ENCODE peak calls at places on chromosomes 4 and X, in five cellular contexts. One of them, this sample, is unnamed.

GRCh38 chr4:146975535-146975934 is 29.9 kb upstream of the TTC29 start:
- DNase-seq in GM10248: no peak
- DNase-seq in activated gamma-delta T cell: no peak
- DNase-seq in lower lobe of right lung: no peak
- DNase-seq in LoVo: no peak
- DNase-seq in this sample: no peak

GRCh38 chrX:1597345-1598020 is 6.1 kb downstream of the AKAP17A start:
- DNase-seq in GM10248: no peak
- DNase-seq in lower lobe of right lung: peak
- DNase-seq in activated gamma-delta T cell: no peak
- DNase-seq in LoVo: no peak
- DNase-seq in this sample: no peak

GRCh38 chrX:105658136-105658535 is 164.2 kb upstream of the NRK start:
- DNase-seq in activated gamma-delta T cell: no peak
- DNase-seq in GM10248: no peak
- DNase-seq in LoVo: no peak
- DNase-seq in lower lobe of right lung: no peak
- DNase-seq in this sample: no peak

GRCh38 chr4:9904976-9905587 is 116.2 kb downstream of the SLC2A9 start:
- DNase-seq in lower lobe of right lung: no peak
- DNase-seq in activated gamma-delta T cell: no peak
- DNase-seq in GM10248: no peak
- DNase-seq in LoVo: no peak
- DNase-seq in this sample: no peak

GRCh38 chr4:59537231-59537886 is 1662.8 kb upstream of the ADGRL3 start:
- DNase-seq in lower lobe of right lung: no peak
- DNase-seq in GM10248: no peak
- DNase-seq in activated gamma-delta T cell: no peak
- DNase-seq in LoVo: no peak
- DNase-seq in this sample: no peak

GRCh38 chrX:134670241-134670811 is 12.1 kb upstream of the PLAC1 start:
- DNase-seq in lower lobe of right lung: peak
- DNase-seq in LoVo: no peak
- DNase-seq in GM10248: no peak
- DNase-seq in activated gamma-delta T cell: no peak
- DNase-seq in this sample: peak

GRCh38 chr4:103097112-103097511 is 2.5 kb downstream of the BDH2 start:
- DNase-seq in activated gamma-delta T cell: no peak
- DNase-seq in GM10248: no peak
- DNase-seq in lower lobe of right lung: no peak
- DNase-seq in LoVo: no peak
- DNase-seq in this sample: no peak

GRCh38 chr4:7879127-7879526 is 60.5 kb downstream of the AFAP1 start:
- DNase-seq in GM10248: no peak
- DNase-seq in LoVo: no peak
- DNase-seq in activated gamma-delta T cell: no peak
- DNase-seq in lower lobe of right lung: no peak
- DNase-seq in this sample: no peak

GRCh38 chrX:107678957-107679740 is 50.8 kb downstream of the PRPS1 start:
- DNase-seq in activated gamma-delta T cell: no peak
- DNase-seq in GM10248: no peak
- DNase-seq in LoVo: no peak
- DNase-seq in lower lobe of right lung: peak
- DNase-seq in this sample: peak

GRCh38 chr4:3769642-3770184 is 3.5 kb downstream of the ADRA2C start:
- DNase-seq in GM10248: no peak
- DNase-seq in activated gamma-delta T cell: no peak
- DNase-seq in lower lobe of right lung: no peak
- DNase-seq in LoVo: no peak
- DNase-seq in this sample: no peak

GRCh38 chr4:3073158-3074077 is 920 bp downstream of the HTT-AS start:
- DNase-seq in activated gamma-delta T cell: peak
- DNase-seq in GM10248: no peak
- DNase-seq in LoVo: no peak
- DNase-seq in lower lobe of right lung: peak
- DNase-seq in this sample: no peak

GRCh38 chr4:157664726-157665125 is 444.2 kb downstream of the GRIA2 start:
- DNase-seq in GM10248: no peak
- DNase-seq in lower lobe of right lung: no peak
- DNase-seq in activated gamma-delta T cell: no peak
- DNase-seq in LoVo: no peak
- DNase-seq in this sample: no peak

GRCh38 chr4:25954293-25954904 is 40.4 kb downstream of the SMIM20 start:
- DNase-seq in GM10248: no peak
- DNase-seq in lower lobe of right lung: no peak
- DNase-seq in activated gamma-delta T cell: no peak
- DNase-seq in LoVo: no peak
- DNase-seq in this sample: no peak

GRCh38 chrX:39605183-39605582 is 492.6 kb downstream of the BCOR start:
- DNase-seq in activated gamma-delta T cell: no peak
- DNase-seq in GM10248: no peak
- DNase-seq in lower lobe of right lung: no peak
- DNase-seq in LoVo: no peak
- DNase-seq in this sample: no peak

GRCh38 chr4:15234585-15235126 is 193.2 kb upstream of the C1QTNF7 start:
- DNase-seq in activated gamma-delta T cell: no peak
- DNase-seq in LoVo: peak
- DNase-seq in lower lobe of right lung: no peak
- DNase-seq in GM10248: no peak
- DNase-seq in this sample: no peak

GRCh38 chr4:35963969-35964515 is 280.3 kb downstream of the ARAP2 start:
- DNase-seq in LoVo: no peak
- DNase-seq in activated gamma-delta T cell: no peak
- DNase-seq in lower lobe of right lung: no peak
- DNase-seq in GM10248: no peak
- DNase-seq in this sample: no peak

GRCh38 chr4:184924516-184924915 is 93.8 kb upstream of the HELT start:
- DNase-seq in LoVo: no peak
- DNase-seq in lower lobe of right lung: no peak
- DNase-seq in GM10248: no peak
- DNase-seq in activated gamma-delta T cell: no peak
- DNase-seq in this sample: no peak

GRCh38 chr4:122874194-122874593 is 47.6 kb downstream of the FGF2 start:
- DNase-seq in activated gamma-delta T cell: no peak
- DNase-seq in lower lobe of right lung: no peak
- DNase-seq in LoVo: peak
- DNase-seq in GM10248: no peak
- DNase-seq in this sample: no peak

GRCh38 chr4:132001542-132001941 is 1147.6 kb upstream of the PCDH10 start:
- DNase-seq in LoVo: peak
- DNase-seq in GM10248: no peak
- DNase-seq in activated gamma-delta T cell: no peak
- DNase-seq in lower lobe of right lung: no peak
- DNase-seq in this sample: no peak

GRCh38 chrX:23383411-23383810 is 48.8 kb downstream of the PTCHD1 start:
- DNase-seq in lower lobe of right lung: no peak
- DNase-seq in LoVo: no peak
- DNase-seq in activated gamma-delta T cell: no peak
- DNase-seq in GM10248: no peak
- DNase-seq in this sample: no peak

GRCh38 chr4:152672403-152673092 is 7.2 kb downstream of the TMEM154 start:
- DNase-seq in GM10248: no peak
- DNase-seq in LoVo: no peak
- DNase-seq in lower lobe of right lung: no peak
- DNase-seq in activated gamma-delta T cell: no peak
- DNase-seq in this sample: no peak

GRCh38 chr4:112708772-112709171 is 71.8 kb downstream of the LARP7 start:
- DNase-seq in GM10248: no peak
- DNase-seq in lower lobe of right lung: no peak
- DNase-seq in LoVo: no peak
- DNase-seq in activated gamma-delta T cell: no peak
- DNase-seq in this sample: no peak

GRCh38 chr4:20356565-20356964 is 104.9 kb downstream of the SLIT2 start:
- DNase-seq in activated gamma-delta T cell: no peak
- DNase-seq in LoVo: no peak
- DNase-seq in GM10248: no peak
- DNase-seq in lower lobe of right lung: no peak
- DNase-seq in this sample: no peak

GRCh38 chr4:88533088-88533790 is 9.7 kb upstream of the PYURF start:
- DNase-seq in GM10248: no peak
- DNase-seq in LoVo: no peak
- DNase-seq in lower lobe of right lung: no peak
- DNase-seq in activated gamma-delta T cell: no peak
- DNase-seq in this sample: no peak

GRCh38 chr4:2482693-2483092 is 13.8 kb downstream of the RNF4 start:
- DNase-seq in LoVo: no peak
- DNase-seq in lower lobe of right lung: no peak
- DNase-seq in activated gamma-delta T cell: no peak
- DNase-seq in GM10248: peak
- DNase-seq in this sample: no peak

GRCh38 chr4:92520563-92520962 is 216.8 kb downstream of the GRID2 start:
- DNase-seq in lower lobe of right lung: no peak
- DNase-seq in GM10248: no peak
- DNase-seq in activated gamma-delta T cell: no peak
- DNase-seq in LoVo: no peak
- DNase-seq in this sample: no peak

GRCh38 chr4:70704333-70705145 is 16.2 kb downstream of the UTP3 start:
- DNase-seq in LoVo: peak
- DNase-seq in activated gamma-delta T cell: peak
- DNase-seq in GM10248: peak
- DNase-seq in lower lobe of right lung: peak
- DNase-seq in this sample: peak

GRCh38 chr4:791866-792630 is 33.9 kb downstream of the CPLX1 start:
- DNase-seq in activated gamma-delta T cell: no peak
- DNase-seq in lower lobe of right lung: peak
- DNase-seq in LoVo: no peak
- DNase-seq in GM10248: peak
- DNase-seq in this sample: peak

GRCh38 chr4:140158234-140159030 is 4.4 kb upstream of the MAML3 start:
- DNase-seq in activated gamma-delta T cell: no peak
- DNase-seq in GM10248: no peak
- DNase-seq in LoVo: no peak
- DNase-seq in lower lobe of right lung: no peak
- DNase-seq in this sample: peak

GRCh38 chr4:73019462-73020047 is 50.0 kb downstream of the COX18 start:
- DNase-seq in activated gamma-delta T cell: no peak
- DNase-seq in lower lobe of right lung: no peak
- DNase-seq in GM10248: peak
- DNase-seq in LoVo: peak
- DNase-seq in this sample: no peak

GRCh38 chr4:830776-831482 is 5.0 kb upstream of the CPLX1 start:
- DNase-seq in LoVo: no peak
- DNase-seq in lower lobe of right lung: peak
- DNase-seq in GM10248: no peak
- DNase-seq in activated gamma-delta T cell: no peak
- DNase-seq in this sample: peak